ENCODE peak calls at places on chromosomes 13 and 19, in four cellular contexts. U, Q, A and O are unnamed samples.

GRCh38 chr13:31556376-31556775 is 182.9 kb upstream of the RXFP2 start:
- DNase-seq in U (no peak), Q (no peak), A (no peak), O (no peak)

GRCh38 chr13:91142572-91142971 is 204.9 kb upstream of the MIR17HG start:
- DNase-seq in U (no peak), Q (no peak), A (no peak), O (no peak)

GRCh38 chr13:52599037-52599852 is 43.0 kb upstream of the HNRNPA1L2 start:
- DNase-seq in U (no peak), Q (no peak), A (no peak), O (no peak)

GRCh38 chr19:2790557-2791271 is 5.4 kb downstream of the THOP1 start:
- DNase-seq in U (no peak), Q (no peak), A (no peak), O (no peak)

GRCh38 chr13:48750588-48751383 is 97.1 kb downstream of the CYSLTR2 start:
- DNase-seq in U (no peak), Q (no peak), A (no peak), O (no peak)

GRCh38 chr13:38636756-38637155 is 50.1 kb upstream of the FREM2 start:
- DNase-seq in U (no peak), Q (no peak), A (no peak), O (no peak)

GRCh38 chr13:49858183-49858856 is 65.8 kb upstream of the KPNA3 start:
- DNase-seq in U (no peak), Q (no peak), A (no peak), O (no peak)

GRCh38 chr13:23391752-23392151 is 41.8 kb downstream of the SACS start:
- DNase-seq in U (no peak), Q (no peak), A (no peak), O (no peak)

GRCh38 chr19:11496391-11497163 is 9.1 kb downstream of the ZNF653 start:
- DNase-seq in U (peak), Q (peak), A (peak), O (peak)

GRCh38 chr19:46812898-46813569 is 24.6 kb upstream of the SLC1A5 start:
- DNase-seq in U (peak), Q (no peak), A (peak), O (no peak)

GRCh38 chr13:113953561-113953960 is 20.3 kb downstream of the C13orf46 start:
- DNase-seq in U (peak), Q (no peak), A (no peak), O (no peak)

GRCh38 chr19:1862424-1863307 is 713 bp downstream of the KLF16 start:
- DNase-seq in U (peak), Q (no peak), A (peak), O (no peak)

GRCh38 chr13:100550433-100550832 is 38.2 kb downstream of the GGACT start:
- DNase-seq in U (peak), Q (no peak), A (no peak), O (no peak)

GRCh38 chr19:13938361-13939027 is at the start of gene PODNL1:
- DNase-seq in U (no peak), Q (no peak), A (no peak), O (no peak)

GRCh38 chr19:33292595-33293254 is 9.6 kb downstream of the CEBPA start:
- DNase-seq in U (peak), Q (no peak), A (no peak), O (no peak)

GRCh38 chr19:45179063-45179847 is 671 bp downstream of the BLOC1S3 start:
- DNase-seq in U (peak), Q (no peak), A (peak), O (no peak)

GRCh38 chr13:75687145-75687763 is 51.1 kb downstream of the LMO7 start:
- DNase-seq in U (no peak), Q (no peak), A (peak), O (no peak)

GRCh38 chr19:57302727-57303401 is 17.4 kb upstream of the ZNF543 start:
- DNase-seq in U (no peak), Q (no peak), A (no peak), O (no peak)

GRCh38 chr19:7444042-7444441 is 44.8 kb downstream of the PEX11G start:
- DNase-seq in U (no peak), Q (no peak), A (no peak), O (no peak)

GRCh38 chr13:67258482-67258881 is 28.3 kb upstream of the PCDH9 start:
- DNase-seq in U (no peak), Q (no peak), A (no peak), O (no peak)

GRCh38 chr13:110425444-110425780 is 118.3 kb downstream of the COL4A2 start:
- DNase-seq in U (no peak), Q (no peak), A (no peak), O (no peak)

GRCh38 chr19:55486043-55486970 is 1.3 kb downstream of the NAT14 start:
- DNase-seq in U (peak), Q (no peak), A (no peak), O (no peak)

GRCh38 chr13:103568314-103568713 is 502.1 kb upstream of the SLC10A2 start:
- DNase-seq in U (no peak), Q (no peak), A (no peak), O (no peak)

GRCh38 chr13:32476021-32476731 is 48.2 kb upstream of the N4BP2L1 start:
- DNase-seq in U (no peak), Q (no peak), A (no peak), O (no peak)

GRCh38 chr13:27353166-27353583 is 71.2 kb upstream of the GTF3A start:
- DNase-seq in U (no peak), Q (no peak), A (no peak), O (no peak)

GRCh38 chr13:30431269-30431950 is 9.1 kb downstream of the UBE2L5 start:
- DNase-seq in U (no peak), Q (no peak), A (no peak), O (no peak)

GRCh38 chr19:2503521-2504109 is 27.7 kb downstream of the GADD45B start:
- DNase-seq in U (no peak), Q (no peak), A (peak), O (no peak)

GRCh38 chr19:58305932-58306323 is 751 bp downstream of the ERVK3-1 start:
- DNase-seq in U (no peak), Q (no peak), A (no peak), O (no peak)

GRCh38 chr13:33940898-33941297 is 122.9 kb downstream of the RFC3 start:
- DNase-seq in U (no peak), Q (no peak), A (no peak), O (no peak)

GRCh38 chr19:33374406-33374703 is 846 bp downstream of the CEBPG start:
- DNase-seq in U (peak), Q (no peak), A (peak), O (no peak)

GRCh38 chr19:37981785-37982475 is 74.9 kb downstream of the SIPA1L3 start:
- DNase-seq in U (no peak), Q (no peak), A (no peak), O (no peak)

GRCh38 chr13:55244991-55245644 is 1895.6 kb upstream of the PRR20A start:
- DNase-seq in U (no peak), Q (no peak), A (peak), O (no peak)

GRCh38 chr13:74250738-74251190 is 116.6 kb upstream of the KLF12 start:
- DNase-seq in U (no peak), Q (no peak), A (no peak), O (no peak)

GRCh38 chr19:1748115-1748702 is 5.1 kb upstream of the ONECUT3 start:
- DNase-seq in U (peak), Q (no peak), A (no peak), O (no peak)

GRCh38 chr19:49552749-49553148 is 24.9 kb downstream of the RCN3 start:
- DNase-seq in U (no peak), Q (no peak), A (no peak), O (no peak)

GRCh38 chr19:49551531-49551930 is 23.7 kb downstream of the RCN3 start:
- DNase-seq in U (no peak), Q (no peak), A (no peak), O (no peak)

GRCh38 chr19:49554701-49555181 is 25.6 kb downstream of the NOSIP start:
- DNase-seq in U (no peak), Q (no peak), A (no peak), O (no peak)

GRCh38 chr19:49555600-49556411 is 24.6 kb downstream of the NOSIP start:
- DNase-seq in U (peak), Q (no peak), A (peak), O (no peak)

DNA sequence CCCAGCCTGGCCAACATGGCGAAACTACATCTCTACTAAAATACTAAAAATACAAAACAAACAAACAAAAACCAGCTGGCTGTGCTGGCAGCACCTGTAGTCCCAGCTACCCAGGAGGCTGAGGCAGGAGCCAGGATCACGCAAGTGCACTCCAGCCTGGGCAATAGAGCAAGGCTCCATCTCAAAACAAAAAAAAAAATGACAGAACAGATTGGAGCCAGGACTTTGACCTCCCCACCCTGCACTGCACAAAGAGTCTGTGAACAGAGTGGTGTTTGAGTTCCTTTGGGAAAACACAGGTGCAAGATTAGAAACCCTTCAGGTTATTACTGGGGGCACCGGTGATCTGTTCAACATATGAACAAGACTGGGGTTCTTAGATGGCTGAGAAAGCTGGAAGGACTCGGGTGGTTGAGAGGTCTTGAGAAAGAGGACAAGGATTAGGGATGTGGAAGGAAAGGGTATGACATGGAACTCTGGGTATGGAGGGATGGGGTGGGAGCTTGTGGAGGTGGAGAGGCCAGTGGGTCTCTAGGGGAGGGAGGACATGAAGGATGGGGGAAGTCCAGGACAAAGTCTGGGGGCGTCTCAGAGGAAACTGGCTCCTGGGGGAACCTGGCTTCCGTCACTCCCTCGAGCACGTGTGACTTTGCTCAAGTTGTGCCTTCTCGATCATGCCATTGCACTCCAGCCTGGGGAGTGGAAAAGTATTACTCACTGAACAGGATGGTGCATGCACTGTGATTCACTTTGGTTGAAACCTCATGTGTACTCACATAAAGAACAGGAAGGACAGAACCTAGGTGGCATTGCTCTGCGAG is 25.9 kb downstream of the RCN3 start:
- DNase-seq in U (no peak), Q (no peak), A (no peak), O (no peak)
- TF ChIP-seq CTCF in U (no peak), Q (no peak), A (no peak), O (no peak)

DNA sequence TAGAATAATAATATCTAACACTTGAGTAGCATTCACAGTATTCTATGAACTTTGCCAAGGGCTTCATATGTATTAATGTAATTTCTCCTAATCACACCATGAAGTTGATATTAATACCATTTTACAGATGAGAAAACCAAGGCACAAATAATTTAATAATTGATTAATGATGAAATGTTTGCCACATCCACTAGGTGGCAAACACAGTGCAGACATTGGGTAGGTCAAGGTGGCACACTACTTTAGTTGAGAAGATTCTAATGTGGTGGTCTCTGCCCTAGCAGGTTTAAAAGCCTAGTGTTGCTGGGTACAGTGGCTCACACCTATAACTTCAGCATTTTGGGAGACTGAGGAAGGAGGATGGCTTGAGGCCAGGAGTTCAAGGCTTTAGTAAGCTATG is 412.4 kb downstream of the SUCLA2 start:
- DNase-seq in U (no peak), Q (no peak), A (no peak), O (no peak)
- TF ChIP-seq CTCF in U (no peak), Q (no peak), A (peak), O (peak)

GRCh38 chr19:15812059-15812722 is 3.3 kb downstream of the OR10H1 start:
- DNase-seq in U (no peak), Q (no peak), A (no peak), O (no peak)
- TF ChIP-seq CTCF in U (no peak), Q (no peak), A (no peak), O (no peak)

DNA sequence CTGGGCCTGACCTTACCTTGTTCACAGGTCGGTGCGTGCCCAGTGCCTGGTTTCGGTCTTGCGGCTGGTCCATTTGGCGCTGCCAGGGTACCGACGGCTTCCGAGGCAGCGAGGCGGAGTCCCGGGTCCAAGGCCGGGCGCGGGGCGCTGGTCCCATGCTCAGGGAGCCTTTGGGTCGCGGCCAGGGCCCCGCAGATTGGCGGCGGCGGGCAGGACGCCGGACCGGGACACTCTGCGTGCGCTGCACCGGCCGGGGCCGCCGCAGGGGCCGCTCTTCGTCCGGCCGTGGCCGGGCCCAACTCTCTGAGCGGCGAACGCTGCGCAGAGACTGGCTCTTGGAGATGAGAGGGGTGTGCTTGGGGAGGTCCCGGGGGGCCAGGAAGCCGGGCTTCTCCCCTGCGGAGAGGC is 3.3 kb upstream of the WIZ start:
- DNase-seq in U (peak), Q (no peak), A (peak), O (no peak)
- TF ChIP-seq CTCF in U (no peak), Q (peak), A (peak), O (no peak)

DNA sequence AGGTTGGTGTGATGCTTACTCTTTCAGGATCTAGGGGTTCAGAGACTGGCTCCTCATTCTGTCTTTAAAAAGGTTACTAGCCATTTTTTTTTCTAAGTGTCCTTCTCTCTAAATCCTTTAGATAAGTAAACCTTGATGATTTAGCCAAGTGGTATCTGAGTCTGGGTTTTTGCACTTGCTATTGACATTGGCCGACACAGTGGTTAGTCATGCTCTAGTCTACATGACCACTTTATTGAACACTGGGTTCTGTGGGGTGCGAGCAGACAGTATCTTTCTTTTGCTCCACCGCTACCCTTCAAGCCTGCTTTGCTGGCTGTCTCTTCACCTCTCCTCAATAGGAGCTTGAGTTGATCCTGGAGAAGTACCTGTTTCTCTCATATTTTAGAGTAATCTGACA is 6.2 kb upstream of the NUP58 start:
- DNase-seq in U (no peak), Q (no peak), A (no peak), O (no peak)
- TF ChIP-seq CTCF in U (no peak), Q (no peak), A (no peak), O (no peak)

GRCh38 chr19:42397315-42398166 is 7.4 kb upstream of the CNFN start:
- DNase-seq in U (no peak), Q (no peak), A (no peak), O (no peak)
- TF ChIP-seq CTCF in U (no peak), Q (no peak), A (no peak), O (no peak)